ENCODE peak calls at places on chromosome X, in nine cellular contexts. Y, Q, N, X, L, F, M, S and Z are unnamed samples.

GRCh38 chrX:133335027-133335426 is 80.3 kb downstream of the GPC4 start:
- DNase-seq in Y (peak), Q (no peak), N (no peak), X (no peak), L (no peak), F (no peak), M (peak), S (peak), Z (no peak)

GRCh38 chrX:65609237-65609636 is 58.2 kb upstream of the MSN start:
- DNase-seq in Y (peak), Q (no peak), N (no peak), X (no peak), L (no peak), F (no peak), M (no peak), S (no peak), Z (no peak)

GRCh38 chrX:153900806-153901752 is 3.4 kb upstream of the AVPR2 start:
- DNase-seq in Y (peak), Q (peak), N (peak), X (peak), L (peak), F (peak), M (peak), S (peak), Z (peak)

GRCh38 chrX:138638996-138639395 is 72.5 kb downstream of the FGF13 start:
- DNase-seq in Y (no peak), Q (no peak), N (no peak), X (no peak), L (no peak), F (no peak), M (no peak), S (no peak), Z (no peak)

GRCh38 chrX:101357166-101357795 is 8.7 kb upstream of the TIMM8A start:
- DNase-seq in Y (no peak), Q (no peak), N (peak), X (no peak), L (no peak), F (no peak), M (no peak), S (no peak), Z (no peak)

GRCh38 chrX:106144755-106145639 is 23.1 kb upstream of the PWWP3B start:
- DNase-seq in Y (no peak), Q (no peak), N (no peak), X (no peak), L (no peak), F (no peak), M (no peak), S (no peak), Z (no peak)

GRCh38 chrX:134599173-134599914 is 58.9 kb downstream of the PLAC1 start:
- DNase-seq in Y (no peak), Q (no peak), N (no peak), X (no peak), L (no peak), F (no peak), M (no peak), S (peak), Z (no peak)

GRCh38 chrX:128676651-128677050 is 624.4 kb upstream of the ACTRT1 start:
- DNase-seq in Y (no peak), Q (no peak), N (no peak), X (no peak), L (no peak), F (no peak), M (no peak), S (no peak), Z (no peak)

GRCh38 chrX:3262906-3263305 is 83.5 kb downstream of the MXRA5 start:
- DNase-seq in Y (peak), Q (no peak), N (peak), X (no peak), L (no peak), F (no peak), M (no peak), S (no peak), Z (no peak)